ENCODE peak calls at places on chromosomes 11 and 22, in nine cellular contexts. P is caudate nucleus; Q is NCI-H524; C is activated CD8-positive, alpha-beta memory T cell treated with anti-CD3 and anti-CD28 coated beads, Interleukin-2, amount 10 ng/mL, durations not matched to agents 7 days and 5 days; T is activated naive CD4-positive, alpha-beta T cell; A is uterus; K is stimulated activated CD8-positive, alpha-beta memory T cell treated with anti-CD3 and anti-CD28 coated beads, Interleukin-4, amount 100 ng/mL, for 1 hour; R is SHP77 treated with DMSO at 0.1 percent for 48 hours; L is adrenal gland. I is an unnamed sample.

GRCh38 chr11:118434123-118434552 is 2.2 kb upstream of the KMT2A start:
- DNase-seq in P (no peak), C (no peak), R (peak), K (no peak), A (no peak), L (no peak), Q (no peak), T (no peak), I (no peak)

GRCh38 chr11:71947498-71947897 is 18.7 kb downstream of the RNF121 start:
- DNase-seq in Q (no peak), K (no peak), L (no peak), P (no peak), R (no peak), C (no peak), T (no peak), A (no peak), I (no peak)

GRCh38 chr22:35489225-35489624 is 51.4 kb upstream of the RASD2 start:
- DNase-seq in K (no peak), T (no peak), Q (peak), L (no peak), A (no peak), C (no peak), R (peak), P (no peak), I (no peak)

GRCh38 chr11:85947431-85948272 is 92.5 kb downstream of the CCDC83 start:
- DNase-seq in Q (no peak), P (no peak), C (peak), A (no peak), T (no peak), L (peak), R (no peak), K (no peak), I (no peak)

GRCh38 chr11:129278586-129279319 is 86.6 kb upstream of the ARHGAP32 start:
- DNase-seq in P (no peak), T (no peak), L (peak), R (no peak), K (no peak), A (peak), Q (no peak), C (no peak), I (peak)

GRCh38 chr22:30516273-30516672 is 10.8 kb upstream of the SEC14L4 start:
- DNase-seq in A (no peak), P (no peak), Q (no peak), T (no peak), K (no peak), R (no peak), L (no peak), C (no peak), I (no peak)

GRCh38 chr11:69460540-69461257 is 20.8 kb upstream of the LINC01488 start:
- DNase-seq in T (no peak), P (no peak), L (no peak), A (no peak), Q (no peak), R (no peak), C (no peak), K (no peak), I (no peak)

GRCh38 chr11:133403900-133404299 is 128.4 kb downstream of the OPCML start:
- DNase-seq in P (no peak), C (no peak), R (no peak), T (no peak), K (no peak), L (no peak), A (no peak), Q (peak), I (no peak)

GRCh38 chr11:19935507-19935906 is 222.9 kb downstream of the NAV2 start:
- DNase-seq in P (no peak), K (no peak), R (no peak), C (no peak), A (no peak), T (no peak), L (no peak), Q (no peak), I (no peak)

GRCh38 chr11:76283190-76283589 is 76.9 kb upstream of the WNT11 start:
- DNase-seq in P (no peak), A (no peak), Q (no peak), K (no peak), T (no peak), R (no peak), C (no peak), L (no peak), I (no peak)

GRCh38 chr11:45931739-45932138 is 9.3 kb downstream of the LARGE2 start:
- DNase-seq in L (no peak), K (no peak), C (no peak), A (no peak), P (no peak), Q (no peak), R (no peak), T (no peak), I (no peak)

GRCh38 chr22:33350961-33351360 is 292.8 kb upstream of the SYN3 start:
- DNase-seq in P (no peak), Q (no peak), A (no peak), L (no peak), K (no peak), C (no peak), R (no peak), T (no peak), I (no peak)

GRCh38 chr11:132423266-132423665 is 1052.9 kb downstream of the NTM start:
- DNase-seq in Q (no peak), K (no peak), A (no peak), T (no peak), L (no peak), C (no peak), P (no peak), R (no peak), I (no peak)

GRCh38 chr11:128874406-128874805 is 7.3 kb upstream of the KCNJ1 start:
- DNase-seq in P (no peak), A (no peak), K (no peak), L (no peak), R (no peak), Q (no peak), C (no peak), T (no peak), I (no peak)

GRCh38 chr11:83819936-83820549 is 533.9 kb upstream of the CCDC90B start:
- DNase-seq in C (no peak), Q (peak), R (peak), P (no peak), K (no peak), L (peak), T (no peak), A (no peak), I (no peak)

GRCh38 chr11:132944557-132944920 is 587.8 kb downstream of the OPCML start:
- DNase-seq in A (no peak), K (no peak), T (no peak), R (no peak), L (no peak), Q (no peak), P (no peak), C (no peak), I (no peak)

GRCh38 chr22:26326803-26327202 is 102.3 kb upstream of the ASPHD2 start:
- DNase-seq in R (no peak), Q (no peak), C (no peak), P (no peak), T (no peak), A (no peak), K (no peak), L (no peak), I (no peak)